ENCODE peak calls at places on chromosome X, in six cellular contexts. One of them, this sample, is unnamed.

GRCh38 chrX:27599928-27600327 is 9.8 kb downstream of the DCAF8L2 start:
- DNase-seq in GM13977: no peak
- DNase-seq in body of pancreas: no peak
- DNase-seq in left ventricle myocardium inferior: no peak
- DNase-seq in RWPE1: peak
- DNase-seq in GM10248: no peak
- DNase-seq in this sample: no peak

GRCh38 chrX:91331476-91331875 is 103.2 kb upstream of the PABPC5 start:
- DNase-seq in GM13977: no peak
- DNase-seq in body of pancreas: no peak
- DNase-seq in left ventricle myocardium inferior: no peak
- DNase-seq in RWPE1: no peak
- DNase-seq in GM10248: no peak
- DNase-seq in this sample: no peak

GRCh38 chrX:1012678-1013300 is 199.7 kb downstream of the CRLF2 start:
- DNase-seq in GM13977: no peak
- DNase-seq in body of pancreas: no peak
- DNase-seq in left ventricle myocardium inferior: no peak
- DNase-seq in RWPE1: no peak
- DNase-seq in GM10248: no peak
- DNase-seq in this sample: no peak

GRCh38 chrX:153374426-153374825 is 26.7 kb downstream of the PNMA6E start:
- DNase-seq in GM13977: no peak
- DNase-seq in body of pancreas: no peak
- DNase-seq in left ventricle myocardium inferior: no peak
- DNase-seq in RWPE1: no peak
- DNase-seq in GM10248: no peak
- DNase-seq in this sample: no peak

GRCh38 chrX:42102586-42103282 is 179.4 kb upstream of the CASK start:
- DNase-seq in GM13977: no peak
- DNase-seq in body of pancreas: no peak
- DNase-seq in left ventricle myocardium inferior: no peak
- DNase-seq in RWPE1: no peak
- DNase-seq in GM10248: no peak
- DNase-seq in this sample: no peak

GRCh38 chrX:152907084-152907651 is 9.3 kb downstream of the ZNF185 start:
- DNase-seq in GM13977: no peak
- DNase-seq in body of pancreas: peak
- DNase-seq in left ventricle myocardium inferior: no peak
- DNase-seq in RWPE1: no peak
- DNase-seq in GM10248: no peak
- DNase-seq in this sample: no peak

GRCh38 chrX:31838617-31839016 is 766.8 kb upstream of the FTHL17 start:
- DNase-seq in GM13977: no peak
- DNase-seq in body of pancreas: no peak
- DNase-seq in left ventricle myocardium inferior: no peak
- DNase-seq in RWPE1: no peak
- DNase-seq in GM10248: no peak
- DNase-seq in this sample: no peak

GRCh38 chrX:149286940-149287349 is 218.2 kb downstream of the IDS start:
- DNase-seq in GM13977: peak
- DNase-seq in body of pancreas: peak
- DNase-seq in left ventricle myocardium inferior: no peak
- DNase-seq in RWPE1: peak
- DNase-seq in GM10248: peak
- DNase-seq in this sample: peak

GRCh38 chrX:110286126-110286525 is 31.8 kb downstream of the AMMECR1 start:
- DNase-seq in GM13977: no peak
- DNase-seq in body of pancreas: peak
- DNase-seq in left ventricle myocardium inferior: no peak
- DNase-seq in RWPE1: peak
- DNase-seq in GM10248: no peak
- DNase-seq in this sample: peak

GRCh38 chrX:31287861-31288260 is 216.0 kb upstream of the FTHL17 start:
- DNase-seq in GM13977: no peak
- DNase-seq in body of pancreas: no peak
- DNase-seq in left ventricle myocardium inferior: no peak
- DNase-seq in RWPE1: no peak
- DNase-seq in GM10248: no peak
- DNase-seq in this sample: no peak

GRCh38 chrX:72142094-72142843 is 10.6 kb upstream of the RTL5 start:
- DNase-seq in GM13977: no peak
- DNase-seq in body of pancreas: peak
- DNase-seq in left ventricle myocardium inferior: no peak
- DNase-seq in RWPE1: no peak
- DNase-seq in GM10248: no peak
- DNase-seq in this sample: no peak

GRCh38 chrX:130994671-130995070 is 63.5 kb upstream of the ARHGAP36 start:
- DNase-seq in GM13977: peak
- DNase-seq in body of pancreas: peak
- DNase-seq in left ventricle myocardium inferior: no peak
- DNase-seq in RWPE1: no peak
- DNase-seq in GM10248: peak
- DNase-seq in this sample: peak

GRCh38 chrX:107894038-107894437 is 68.4 kb downstream of the MID2 start:
- DNase-seq in GM13977: peak
- DNase-seq in body of pancreas: peak
- DNase-seq in left ventricle myocardium inferior: no peak
- DNase-seq in RWPE1: peak
- DNase-seq in GM10248: peak
- DNase-seq in this sample: peak
- TF ChIP-seq CTCF in GM13977: peak
- TF ChIP-seq CTCF in body of pancreas: peak
- TF ChIP-seq CTCF in left ventricle myocardium inferior: peak
- TF ChIP-seq CTCF in RWPE1: no peak
- TF ChIP-seq CTCF in GM10248: peak
- TF ChIP-seq CTCF in this sample: peak

GRCh38 chrX:125137521-125137920 is 182.2 kb upstream of the TEX13C start:
- DNase-seq in GM13977: no peak
- DNase-seq in body of pancreas: no peak
- DNase-seq in left ventricle myocardium inferior: no peak
- DNase-seq in RWPE1: no peak
- DNase-seq in GM10248: no peak
- DNase-seq in this sample: no peak

GRCh38 chrX:125131146-125131545 is 188.5 kb upstream of the TEX13C start:
- DNase-seq in GM13977: no peak
- DNase-seq in body of pancreas: no peak
- DNase-seq in left ventricle myocardium inferior: no peak
- DNase-seq in RWPE1: peak
- DNase-seq in GM10248: no peak
- DNase-seq in this sample: no peak

DNA sequence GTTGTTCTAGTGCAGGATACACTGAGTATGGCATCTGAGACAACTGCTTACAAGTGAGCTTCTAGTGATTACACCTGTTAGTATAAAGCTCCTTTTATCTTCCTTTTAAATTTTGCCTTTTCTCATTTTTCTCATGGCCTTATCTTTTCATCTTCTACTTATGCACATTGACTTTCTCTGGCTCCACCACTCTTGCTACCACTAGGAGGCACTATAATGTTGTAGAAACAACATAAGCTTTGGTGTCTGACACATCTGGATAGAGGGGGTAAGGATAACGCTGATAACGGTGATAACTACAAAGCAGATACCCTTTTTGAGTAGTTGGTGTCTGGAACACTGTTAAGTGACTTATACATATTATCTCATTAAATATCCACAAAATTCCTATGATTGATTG is 187.4 kb upstream of the TEX13C start:
- DNase-seq in GM13977: peak
- DNase-seq in body of pancreas: no peak
- DNase-seq in left ventricle myocardium inferior: no peak
- DNase-seq in RWPE1: no peak
- DNase-seq in GM10248: peak
- DNase-seq in this sample: no peak
- TF ChIP-seq CTCF in GM13977: peak
- TF ChIP-seq CTCF in body of pancreas: no peak
- TF ChIP-seq CTCF in left ventricle myocardium inferior: no peak
- TF ChIP-seq CTCF in RWPE1: no peak
- TF ChIP-seq CTCF in GM10248: peak
- TF ChIP-seq CTCF in this sample: no peak

DNA sequence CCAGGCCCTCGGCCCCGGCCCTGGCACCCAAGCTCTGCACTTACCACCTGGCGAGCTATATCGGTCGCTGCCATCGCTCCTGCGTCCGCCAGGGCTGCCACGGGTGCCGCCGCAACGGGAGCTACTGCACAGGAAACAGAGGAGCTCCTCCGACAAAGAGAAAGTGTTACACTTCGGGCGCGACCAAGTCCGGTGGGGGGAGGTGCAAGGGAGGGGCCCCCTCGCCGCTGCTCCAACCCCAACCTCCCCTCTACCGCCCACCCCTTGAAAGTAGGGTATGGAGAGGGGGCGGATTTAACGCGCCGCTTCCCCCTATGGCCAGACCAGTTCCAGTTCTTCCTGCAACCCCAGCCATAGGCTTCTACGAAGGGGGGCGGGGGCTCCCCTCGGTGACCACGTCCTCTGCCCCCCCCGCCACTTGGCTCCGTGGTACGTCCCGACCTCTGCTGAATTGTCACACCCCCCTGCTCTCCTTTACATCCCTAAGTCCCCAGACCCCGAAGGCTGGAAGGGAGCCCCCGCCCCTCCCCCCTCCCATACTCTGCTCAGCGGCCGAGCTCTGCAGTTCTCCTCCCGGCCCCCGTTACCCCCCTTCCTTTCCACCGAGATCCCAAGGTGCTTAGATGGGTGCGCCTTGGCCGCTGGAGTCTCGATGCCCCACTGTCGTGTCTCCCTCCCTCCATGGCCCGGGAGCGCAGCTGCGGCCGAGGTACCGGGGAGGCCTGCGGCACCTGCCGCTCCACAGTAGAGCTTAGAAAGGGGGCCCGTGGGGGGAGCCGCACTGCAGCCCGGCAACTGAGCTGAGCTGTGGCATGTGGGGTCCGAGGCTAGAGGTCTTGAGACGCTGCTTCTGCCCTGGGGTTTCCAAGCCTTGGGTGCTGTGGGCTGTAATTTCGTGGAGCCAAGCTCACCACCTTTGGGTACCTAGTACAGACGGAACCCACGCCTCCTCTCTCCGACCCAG is at the start of gene SEPTIN6:
- DNase-seq in GM13977: peak
- DNase-seq in body of pancreas: peak
- DNase-seq in left ventricle myocardium inferior: peak
- DNase-seq in RWPE1: peak
- DNase-seq in GM10248: peak
- DNase-seq in this sample: peak
- TF ChIP-seq CTCF in GM13977: no peak
- TF ChIP-seq CTCF in body of pancreas: no peak
- TF ChIP-seq CTCF in left ventricle myocardium inferior: peak
- TF ChIP-seq CTCF in RWPE1: no peak
- TF ChIP-seq CTCF in GM10248: no peak
- TF ChIP-seq CTCF in this sample: peak

GRCh38 chrX:139200793-139201192 is 329.7 kb upstream of the F9 start:
- DNase-seq in GM13977: no peak
- DNase-seq in body of pancreas: no peak
- DNase-seq in left ventricle myocardium inferior: no peak
- DNase-seq in RWPE1: no peak
- DNase-seq in GM10248: no peak
- DNase-seq in this sample: no peak

GRCh38 chrX:139201924-139202323 is 328.6 kb upstream of the F9 start:
- DNase-seq in GM13977: no peak
- DNase-seq in body of pancreas: no peak
- DNase-seq in left ventricle myocardium inferior: no peak
- DNase-seq in RWPE1: no peak
- DNase-seq in GM10248: no peak
- DNase-seq in this sample: no peak

GRCh38 chrX:139198936-139199335 is 331.6 kb upstream of the F9 start:
- DNase-seq in GM13977: no peak
- DNase-seq in body of pancreas: no peak
- DNase-seq in left ventricle myocardium inferior: no peak
- DNase-seq in RWPE1: no peak
- DNase-seq in GM10248: no peak
- DNase-seq in this sample: no peak

GRCh38 chrX:139200346-139200745 is 330.2 kb upstream of the F9 start:
- DNase-seq in GM13977: no peak
- DNase-seq in body of pancreas: no peak
- DNase-seq in left ventricle myocardium inferior: no peak
- DNase-seq in RWPE1: no peak
- DNase-seq in GM10248: no peak
- DNase-seq in this sample: no peak

GRCh38 chrX:139199945-139200344 is 330.6 kb upstream of the F9 start:
- DNase-seq in GM13977: no peak
- DNase-seq in body of pancreas: no peak
- DNase-seq in left ventricle myocardium inferior: no peak
- DNase-seq in RWPE1: no peak
- DNase-seq in GM10248: no peak
- DNase-seq in this sample: no peak
- TF ChIP-seq CTCF in GM13977: no peak
- TF ChIP-seq CTCF in body of pancreas: no peak
- TF ChIP-seq CTCF in left ventricle myocardium inferior: no peak
- TF ChIP-seq CTCF in RWPE1: no peak
- TF ChIP-seq CTCF in GM10248: no peak
- TF ChIP-seq CTCF in this sample: no peak

This sample was measured in Calu3.